ENCODE peak calls at places on chromosome 3, in nine cellular contexts. A, Q, L, E, T, Y, X, H and C are unnamed samples.

GRCh38 chr3:119508172-119508845 is 10.0 kb downstream of the TIMMDC1 start:
- DNase-seq in A (no peak), Q (no peak), L (no peak), E (no peak), T (no peak), Y (no peak), X (no peak), H (no peak), C (no peak)

GRCh38 chr3:156605686-156606605 is 51.0 kb upstream of the SSR3 start:
- DNase-seq in A (peak), Q (no peak), L (peak), E (no peak), T (no peak), Y (no peak), X (peak), H (no peak), C (peak)

GRCh38 chr3:157087398-157088132 is 72.4 kb downstream of the CCNL1 start:
- DNase-seq in A (no peak), Q (peak), L (no peak), E (no peak), T (no peak), Y (no peak), X (no peak), H (no peak), C (no peak)

GRCh38 chr3:11204697-11205397 is 50.6 kb downstream of the HRH1 start:
- DNase-seq in A (peak), Q (no peak), L (no peak), E (no peak), T (no peak), Y (no peak), X (no peak), H (no peak), C (no peak)

GRCh38 chr3:171842864-171843511 is at the start of gene TMEM212:
- DNase-seq in A (no peak), Q (no peak), L (no peak), E (no peak), T (no peak), Y (no peak), X (no peak), H (no peak), C (no peak)

GRCh38 chr3:108877906-108878305 is 55.3 kb downstream of the TRAT1 start:
- DNase-seq in A (no peak), Q (no peak), L (no peak), E (no peak), T (no peak), Y (no peak), X (no peak), H (no peak), C (no peak)

GRCh38 chr3:134803051-134803505 is 8.0 kb downstream of the EPHB1 start:
- DNase-seq in A (no peak), Q (no peak), L (no peak), E (peak), T (no peak), Y (no peak), X (no peak), H (no peak), C (no peak)

GRCh38 chr3:111837112-111837511 is 22.0 kb upstream of the PHLDB2 start:
- DNase-seq in A (no peak), Q (no peak), L (no peak), E (no peak), T (no peak), Y (no peak), X (no peak), H (no peak), C (no peak)

GRCh38 chr3:12994607-12995388 is 78.4 kb downstream of the IQSEC1 start:
- DNase-seq in A (peak), Q (peak), L (peak), E (peak), T (peak), Y (peak), X (peak), H (peak), C (peak)

GRCh38 chr3:14598143-14598569 is 53.4 kb upstream of the CCDC174 start:
- DNase-seq in A (no peak), Q (no peak), L (no peak), E (peak), T (peak), Y (no peak), X (no peak), H (no peak), C (peak)

GRCh38 chr3:27679691-27680090 is 42.4 kb downstream of the EOMES start:
- DNase-seq in A (no peak), Q (no peak), L (no peak), E (no peak), T (no peak), Y (no peak), X (no peak), H (no peak), C (no peak)

GRCh38 chr3:12663311-12663935 is 494 bp downstream of the RAF1 start:
- DNase-seq in A (peak), Q (no peak), L (peak), E (no peak), T (peak), Y (no peak), X (peak), H (peak), C (no peak)

GRCh38 chr3:16103472-16103871 is 71.0 kb upstream of the GALNT15 start:
- DNase-seq in A (peak), Q (no peak), L (no peak), E (no peak), T (no peak), Y (no peak), X (no peak), H (no peak), C (no peak)

GRCh38 chr3:194135806-194136518 is at the start of gene HES1:
- DNase-seq in A (peak), Q (peak), L (peak), E (peak), T (peak), Y (no peak), X (peak), H (peak), C (peak)

GRCh38 chr3:195065142-195065863 is 205.7 kb downstream of the XXYLT1 start:
- DNase-seq in A (peak), Q (no peak), L (no peak), E (no peak), T (no peak), Y (no peak), X (no peak), H (no peak), C (no peak)

GRCh38 chr3:127185268-127185667 is 7.7 kb upstream of the PRR23E start:
- DNase-seq in A (no peak), Q (no peak), L (no peak), E (no peak), T (no peak), Y (no peak), X (no peak), H (no peak), C (no peak)

GRCh38 chr3:157175678-157176077 is 15.7 kb upstream of the CCNL1 start:
- DNase-seq in A (peak), Q (no peak), L (no peak), E (peak), T (peak), Y (no peak), X (no peak), H (no peak), C (no peak)

GRCh38 chr3:105465251-105465853 is 98.6 kb downstream of the ALCAM start:
- DNase-seq in A (no peak), Q (no peak), L (no peak), E (no peak), T (no peak), Y (no peak), X (no peak), H (no peak), C (no peak)

GRCh38 chr3:195823998-195824397 is 12.3 kb upstream of the MUC4 start:
- DNase-seq in A (no peak), Q (no peak), L (peak), E (no peak), T (no peak), Y (no peak), X (no peak), H (no peak), C (peak)

GRCh38 chr3:131716007-131716406 is 213.2 kb upstream of the MRPL3 start:
- DNase-seq in A (no peak), Q (no peak), L (no peak), E (no peak), T (no peak), Y (no peak), X (no peak), H (no peak), C (no peak)

GRCh38 chr3:16767006-16767405 is 117.7 kb upstream of the PLCL2 start:
- DNase-seq in A (no peak), Q (no peak), L (no peak), E (no peak), T (no peak), Y (no peak), X (no peak), H (no peak), C (no peak)

GRCh38 chr3:87041191-87041590 is 50.2 kb upstream of the VGLL3 start:
- DNase-seq in A (no peak), Q (no peak), L (no peak), E (no peak), T (no peak), Y (no peak), X (no peak), H (no peak), C (no peak)

GRCh38 chr3:59367150-59367549 is 317.3 kb upstream of the CFAP20DC start:
- DNase-seq in A (no peak), Q (no peak), L (no peak), E (no peak), T (no peak), Y (no peak), X (no peak), H (no peak), C (no peak)

GRCh38 chr3:136699271-136699828 is 52.8 kb downstream of the STAG1 start:
- DNase-seq in A (no peak), Q (no peak), L (no peak), E (no peak), T (no peak), Y (no peak), X (no peak), H (no peak), C (no peak)

GRCh38 chr3:72113964-72114363 is 329.0 kb upstream of the PROK2 start:
- DNase-seq in A (no peak), Q (no peak), L (no peak), E (no peak), T (no peak), Y (no peak), X (no peak), H (no peak), C (no peak)
- TF ChIP-seq POLR2A in A (no peak), Q (no peak), L (no peak), E (no peak), T (no peak), Y (no peak), X (no peak), H (no peak), C (no peak)

GRCh38 chr3:30607032-30607833 is 832 bp downstream of the TGFBR2 start:
- DNase-seq in A (peak), Q (no peak), L (peak), E (peak), T (peak), Y (peak), X (peak), H (peak), C (peak)
- TF ChIP-seq POLR2A in A (peak), Q (no peak), L (no peak), E (no peak), T (no peak), Y (no peak), X (no peak), H (no peak), C (no peak)

DNA sequence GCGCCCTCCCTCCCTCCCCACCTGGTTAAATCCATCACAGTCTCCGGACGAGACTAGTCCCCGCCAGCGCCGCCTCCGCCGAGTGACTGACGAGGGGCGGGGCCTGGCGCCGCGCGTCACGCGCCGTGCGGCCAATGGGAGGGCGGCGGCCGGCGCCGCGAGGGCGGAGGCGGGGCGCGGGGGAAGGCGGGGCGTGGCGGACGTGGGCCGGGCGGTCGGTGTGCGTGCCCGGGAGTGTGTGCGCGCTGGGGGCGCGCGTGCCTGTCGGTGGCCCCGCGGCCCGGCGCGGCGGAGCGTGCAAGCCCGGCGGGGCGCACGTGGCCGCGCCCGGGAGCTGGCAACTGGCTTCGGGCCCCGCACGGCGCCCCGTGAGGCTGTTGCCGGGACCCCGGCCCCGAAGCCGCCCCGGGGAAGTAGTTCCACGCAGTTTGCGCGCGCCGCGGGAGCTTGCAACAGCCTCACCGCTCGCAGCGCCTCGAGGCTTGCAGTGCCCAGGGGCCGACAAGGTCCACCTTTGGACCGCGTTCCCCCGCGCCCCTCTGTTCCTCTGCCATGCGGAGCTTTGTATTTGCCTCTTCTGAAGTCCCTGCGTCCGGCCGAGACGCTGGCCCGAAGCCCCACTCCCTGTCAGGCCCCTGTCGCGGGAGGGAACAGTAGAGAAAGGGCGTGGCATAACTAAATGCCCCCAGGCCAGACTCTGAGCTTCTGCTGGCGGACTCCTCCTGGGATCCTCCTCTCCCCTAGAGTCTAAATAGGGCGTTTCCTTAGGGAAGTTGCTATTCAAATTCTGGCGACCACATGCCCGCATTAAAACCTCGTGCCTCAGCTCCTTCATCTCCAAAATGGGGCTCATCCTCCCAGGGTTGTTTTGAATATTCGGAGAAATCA is 400.9 kb downstream of the SHQ1 start:
- DNase-seq in A (peak), Q (peak), L (peak), E (peak), T (peak), Y (peak), X (peak), H (peak), C (peak)
- TF ChIP-seq POLR2A in A (no peak), Q (no peak), L (no peak), E (no peak), T (peak), Y (no peak), X (no peak), H (no peak), C (peak)

GRCh38 chr3:49804141-49805041 is 1.3 kb downstream of the INKA1 start:
- DNase-seq in A (no peak), Q (no peak), L (no peak), E (no peak), T (no peak), Y (no peak), X (peak), H (no peak), C (no peak)

GRCh38 chr3:49806838-49807237 is 3.8 kb downstream of the INKA1 start:
- DNase-seq in A (no peak), Q (no peak), L (no peak), E (no peak), T (no peak), Y (no peak), X (peak), H (no peak), C (no peak)

GRCh38 chr3:49805367-49805782 is 2.3 kb downstream of the INKA1 start:
- DNase-seq in A (peak), Q (no peak), L (peak), E (no peak), T (peak), Y (no peak), X (peak), H (peak), C (no peak)

GRCh38 chr3:49807427-49808114 is 4.5 kb downstream of the INKA1 start:
- DNase-seq in A (no peak), Q (no peak), L (no peak), E (no peak), T (no peak), Y (no peak), X (peak), H (no peak), C (no peak)

DNA sequence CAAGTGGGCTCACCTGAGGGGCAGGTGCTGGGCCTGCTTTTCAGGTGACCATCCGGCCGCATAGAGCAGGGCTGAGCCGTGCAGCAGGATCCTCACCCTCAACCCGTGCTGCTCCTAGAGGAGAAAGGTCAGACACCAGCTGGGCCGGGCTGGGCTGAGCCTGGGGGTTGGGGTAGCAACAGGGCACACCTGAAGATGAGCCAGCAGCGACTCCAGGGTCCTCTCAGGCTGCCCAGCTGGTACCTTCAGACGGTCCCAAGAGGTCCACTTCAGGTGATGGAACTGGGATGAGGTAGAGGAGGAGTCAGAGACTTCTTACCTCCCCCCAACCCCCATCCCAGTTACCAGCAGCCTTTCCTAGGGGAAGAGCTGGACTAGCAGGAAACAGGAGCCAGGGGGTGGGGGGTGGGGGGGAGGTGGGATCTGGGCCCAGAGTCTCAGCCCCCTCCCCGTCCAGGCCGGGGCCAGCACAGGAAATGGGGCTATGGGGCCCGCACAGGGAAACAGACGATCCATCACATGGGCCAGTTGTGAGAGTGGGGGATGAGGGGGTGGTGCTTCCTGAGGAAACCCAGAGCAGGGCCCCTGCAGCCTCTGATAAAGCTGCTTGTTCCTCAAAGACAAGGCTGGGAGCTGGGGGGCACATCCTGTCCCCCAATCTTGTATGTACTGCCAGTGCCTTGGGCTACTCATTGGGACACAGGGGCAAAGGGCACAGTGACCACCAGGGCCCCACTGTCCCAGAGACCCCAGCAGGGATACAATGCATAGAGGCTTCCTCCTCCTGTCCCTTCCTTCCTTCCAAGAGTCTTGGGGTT is 3.0 kb downstream of the INKA1 start:
- DNase-seq in A (peak), Q (no peak), L (no peak), E (no peak), T (peak), Y (no peak), X (peak), H (no peak), C (no peak)
- TF ChIP-seq POLR2A in A (no peak), Q (no peak), L (no peak), E (peak), T (no peak), Y (no peak), X (no peak), H (no peak), C (no peak)